ENCODE peak calls at places on chromosomes 1 and 21, in six cellular contexts. A is colonic mucosa, P is astrocyte of the spinal cord, M is GM12864, S is brain microvascular endothelial cell, B is ovary. U is an unnamed sample.

GRCh38 chr1:149845416-149845815 is 54.0 kb upstream of the BOLA1 start:
- DNase-seq in A (peak; percentile 18), P (no peak), M (no peak), S (no peak), B (no peak), U (peak; percentile 50)

GRCh38 chr1:100882622-100883186 is 11.9 kb downstream of the EXTL2 start:
- DNase-seq in A (no peak), P (no peak), M (no peak), S (no peak), B (no peak), U (no peak)

GRCh38 chr1:107551491-107551890 is 410.7 kb downstream of the NTNG1 start:
- DNase-seq in A (no peak), P (no peak), M (no peak), S (no peak), B (no peak), U (no peak)

GRCh38 chr21:32457360-32457840 is 44.9 kb downstream of the EVA1C start:
- DNase-seq in A (peak; percentile 81), P (no peak), M (no peak), S (no peak), B (peak; percentile 68), U (no peak)

GRCh38 chr1:40267767-40268187 is 9.7 kb downstream of the ZMPSTE24 start:
- DNase-seq in A (no peak), P (peak; percentile 91), M (no peak), S (peak; percentile 90), B (no peak), U (no peak)

GRCh38 chr21:15015622-15016471 is 49.0 kb downstream of the NRIP1 start:
- DNase-seq in A (no peak), P (peak; percentile 82), M (no peak), S (peak; percentile 46), B (no peak), U (no peak)

GRCh38 chr1:178944729-178945128 is 73.9 kb upstream of the ANGPTL1 start:
- DNase-seq in A (peak; percentile 6), P (no peak), M (no peak), S (no peak), B (no peak), U (no peak)

GRCh38 chr1:58576727-58577675 is at the start of gene TACSTD2:
- DNase-seq in A (peak; percentile 58), P (no peak), M (no peak), S (no peak), B (no peak), U (no peak)

GRCh38 chr1:116243673-116244101 is 129.4 kb upstream of the ATP1A1 start:
- DNase-seq in A (no peak), P (no peak), M (no peak), S (no peak), B (no peak), U (no peak)

GRCh38 chr1:24872446-24872845 is 57.6 kb downstream of the RUNX3 start:
- DNase-seq in A (peak; percentile 20), P (no peak), M (no peak), S (no peak), B (no peak), U (no peak)

GRCh38 chr1:10960954-10961833 is 51.3 kb upstream of the TARDBP start:
- DNase-seq in A (peak; percentile 87), P (peak; percentile 55), M (peak; percentile 61), S (peak; percentile 68), B (peak; percentile 87), U (peak; percentile 88)

GRCh38 chr1:227388771-227389170 is 70.5 kb upstream of the CDC42BPA start:
- DNase-seq in A (no peak), P (no peak), M (no peak), S (no peak), B (no peak), U (no peak)

GRCh38 chr1:153773004-153773921 is 1.9 kb upstream of the SLC27A3 start:
- DNase-seq in A (no peak), P (no peak), M (no peak), S (no peak), B (no peak), U (no peak)

GRCh38 chr1:206032356-206033140 is 8.9 kb upstream of the CTSE start:
- DNase-seq in A (no peak), P (no peak), M (no peak), S (no peak), B (no peak), U (no peak)

GRCh38 chr1:44354268-44354839 is 703 bp downstream of the ERI3 start:
- DNase-seq in A (no peak), P (peak; percentile 8), M (no peak), S (peak; percentile 11), B (no peak), U (no peak)

GRCh38 chr1:109763646-109764415 is at the start of gene EPS8L3:
- DNase-seq in A (peak; percentile 95), P (no peak), M (no peak), S (no peak), B (peak; percentile 35), U (no peak)

GRCh38 chr1:243931957-243932356 is 81.9 kb upstream of the AKT3 start:
- DNase-seq in A (no peak), P (no peak), M (no peak), S (no peak), B (no peak), U (no peak)

GRCh38 chr1:236893626-236894545 is 98.8 kb downstream of the MTR start:
- DNase-seq in A (no peak), P (no peak), M (no peak), S (no peak), B (no peak), U (no peak)

GRCh38 chr1:233707906-233708292 is 94.0 kb downstream of the KCNK1 start:
- DNase-seq in A (no peak), P (peak; percentile 1), M (no peak), S (no peak), B (no peak), U (no peak)

GRCh38 chr1:233704882-233705723 is 91.2 kb downstream of the KCNK1 start:
- DNase-seq in A (no peak), P (no peak), M (no peak), S (no peak), B (no peak), U (no peak)

GRCh38 chr1:233700338-233700737 is 86.4 kb downstream of the KCNK1 start:
- DNase-seq in A (no peak), P (no peak), M (no peak), S (no peak), B (no peak), U (no peak)

GRCh38 chr1:233707153-233707905 is 93.4 kb downstream of the KCNK1 start:
- DNase-seq in A (peak; percentile 30), P (peak; percentile 33), M (no peak), S (no peak), B (no peak), U (no peak)

DNA sequence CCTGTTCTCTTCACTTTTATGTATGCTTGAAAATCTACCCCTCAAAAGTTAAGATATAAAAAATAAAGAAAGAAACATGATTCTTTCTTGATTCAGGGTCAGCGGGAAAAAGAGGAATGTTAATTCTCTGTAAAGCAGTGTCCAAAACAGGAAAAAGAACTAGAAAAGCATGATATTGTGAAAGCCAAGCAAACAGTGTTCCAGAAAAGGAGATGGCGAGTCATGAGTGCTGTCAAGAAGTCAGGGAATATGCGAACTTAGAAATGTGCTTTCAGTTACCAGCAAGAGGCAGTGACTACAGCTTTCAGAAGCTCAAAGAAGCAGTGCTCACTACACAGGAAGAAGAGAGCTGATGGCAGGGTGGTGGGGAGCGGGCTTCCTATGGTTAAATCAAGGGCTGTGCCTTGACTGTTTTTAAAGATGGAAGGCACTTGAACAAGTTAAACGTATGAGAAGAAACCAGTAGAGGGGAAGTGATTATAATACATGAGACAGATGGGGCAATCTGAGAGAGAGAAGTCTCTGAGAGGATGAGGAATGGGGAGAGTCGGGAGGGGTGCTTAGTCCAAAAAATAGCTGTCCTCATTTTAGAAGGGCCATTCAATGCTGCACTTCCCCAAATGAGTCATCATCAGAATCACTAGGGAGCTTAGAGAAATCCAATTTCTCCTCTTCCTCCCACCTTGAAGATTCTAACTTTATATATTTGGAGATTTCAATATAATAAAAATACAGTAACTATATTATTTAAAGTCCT is 90.4 kb downstream of the KCNK1 start:
- DNase-seq in A (no peak), P (peak; percentile 15), M (no peak), S (no peak), B (no peak), U (peak; percentile 4)
- TF ChIP-seq CTCF in A (no peak), P (no peak), M (no peak), S (no peak), B (no peak), U (no peak)

DNA sequence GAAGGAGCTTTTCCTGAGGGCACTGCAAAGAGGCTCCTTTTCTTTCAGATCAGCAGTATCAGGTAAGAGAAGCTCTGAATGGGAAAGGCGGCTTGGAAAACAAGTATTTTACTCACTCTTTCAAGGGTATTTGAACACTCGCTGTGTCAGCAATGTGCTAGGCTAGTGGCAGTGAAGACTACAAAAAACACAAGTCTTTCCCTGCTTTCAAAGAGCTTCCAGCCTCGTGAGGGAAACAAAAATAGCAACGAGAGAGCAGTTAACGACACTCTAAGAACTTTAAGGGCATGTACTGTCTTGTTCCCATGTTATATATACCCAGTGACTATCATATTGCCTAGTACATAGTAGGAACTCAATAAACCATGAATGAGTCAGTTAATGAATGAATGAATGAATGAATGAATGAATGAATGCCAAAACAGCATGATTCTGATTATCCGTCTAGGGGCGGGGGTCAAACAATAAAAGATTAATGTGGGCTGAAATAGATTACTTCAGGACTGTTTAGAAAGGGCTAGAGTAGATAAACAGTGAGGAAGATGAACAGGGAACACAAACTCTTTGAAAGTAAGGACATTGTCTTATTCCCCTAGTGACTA is 14.2 kb upstream of the MCOLN3 start:
- DNase-seq in A (no peak), P (no peak), M (no peak), S (no peak), B (no peak), U (no peak)
- H3K4me3 ChIP-seq in A (peak overlapping the region; percentile 49), P (peak overlapping the region; percentile 53), M (peak overlapping the region; percentile 57), S (peak overlapping the region; percentile 64), B (peak overlapping the region; percentile 36), U (peak overlapping the region; percentile 52)

DNA sequence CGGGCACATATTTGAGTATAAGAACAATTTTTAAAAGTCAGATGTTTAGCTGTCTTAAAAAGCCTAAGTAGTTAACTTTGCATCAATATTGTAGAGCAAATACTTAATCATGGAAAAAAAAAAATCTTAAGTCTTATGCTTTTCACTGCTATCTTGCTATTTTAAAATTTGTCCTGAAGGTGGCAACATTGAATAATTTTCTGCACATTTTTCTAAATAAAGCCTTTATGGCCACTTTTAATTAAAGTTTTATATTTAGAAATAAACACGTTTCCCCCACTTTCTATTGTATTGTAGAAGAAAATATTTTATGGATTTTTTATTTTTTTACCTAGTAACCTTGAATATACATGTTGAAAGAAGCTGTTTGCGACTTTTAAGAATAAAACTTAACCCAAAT is 198.8 kb downstream of the AMY1C start:
- DNase-seq in A (no peak), P (no peak), M (no peak), S (no peak), B (no peak), U (no peak)
- TF ChIP-seq CTCF in A (no peak), P (no peak), M (peak; percentile 15), S (no peak), B (no peak), U (no peak)

GRCh38 chr1:215635827-215636226 is 68.7 kb downstream of the KCTD3 start:
- DNase-seq in A (peak; percentile 52), P (no peak), M (no peak), S (no peak), B (no peak), U (no peak)

GRCh38 chr1:215636258-215636965 is 69.3 kb downstream of the KCTD3 start:
- DNase-seq in A (peak; percentile 48), P (no peak), M (no peak), S (no peak), B (peak; percentile 40), U (no peak)

GRCh38 chr1:215631489-215631888 is 64.4 kb downstream of the KCTD3 start:
- DNase-seq in A (no peak), P (peak; percentile 51), M (no peak), S (peak; percentile 13), B (peak; percentile 45), U (no peak)

GRCh38 chr1:215640429-215641148 is 73.5 kb downstream of the KCTD3 start:
- DNase-seq in A (no peak), P (no peak), M (no peak), S (no peak), B (no peak), U (no peak)

GRCh38 chr1:215637041-215637573 is 70.0 kb downstream of the KCTD3 start:
- DNase-seq in A (peak; percentile 45), P (peak; percentile 89), M (no peak), S (peak; percentile 16), B (peak; percentile 45), U (no peak)
- H3K4me3 ChIP-seq in A (no peak overlapping the region), P (no peak overlapping the region), M (no peak overlapping the region), S (no peak overlapping the region), B (no peak overlapping the region), U (no peak overlapping the region)

U was measured in GM12865.